ENCODE peak calls at places on chromosomes 4 and X, in seven cellular contexts. K, Y, B, V, S, M and Q are unnamed samples.

GRCh38 chr4:86816463-86817107 is 32.6 kb downstream of the SLC10A6 start:
- DNase-seq in K (no peak), Y (no peak), B (no peak), V (peak; percentile 24), S (no peak), M (no peak), Q (peak; percentile 21)

GRCh38 chr4:38856524-38857337 is at the start of gene TLR6:
- DNase-seq in K (peak; percentile 88), Y (peak; percentile 91), B (peak; percentile 68), V (peak; percentile 68), S (no peak), M (peak; percentile 57), Q (peak; percentile 51)

GRCh38 chrX:136577562-136577961 is 45.5 kb downstream of the VGLL1 start:
- DNase-seq in K (peak; percentile 44), Y (no peak), B (peak; percentile 37), V (peak; percentile 32), S (no peak), M (peak; percentile 1), Q (peak; percentile 36)

GRCh38 chr4:1750381-1751154 is 29.2 kb downstream of the TACC3 start:
- DNase-seq in K (no peak), Y (no peak), B (no peak), V (no peak), S (no peak), M (no peak), Q (no peak)

GRCh38 chr4:6011686-6012085 is 6.5 kb downstream of the C4orf50 start:
- DNase-seq in K (no peak), Y (no peak), B (no peak), V (no peak), S (no peak), M (no peak), Q (peak; percentile 73)

GRCh38 chr4:152074573-152074972 is 313.8 kb upstream of the GATB start:
- DNase-seq in K (no peak), Y (no peak), B (no peak), V (no peak), S (no peak), M (no peak), Q (no peak)

GRCh38 chr4:107444-108429 is 16.6 kb upstream of the ZNF718 start:
- DNase-seq in K (no peak), Y (no peak), B (no peak), V (no peak), S (no peak), M (no peak), Q (peak; percentile 56)

GRCh38 chrX:153728095-153728494 is 3.4 kb downstream of the ABCD1 start:
- DNase-seq in K (no peak), Y (no peak), B (no peak), V (no peak), S (no peak), M (peak; percentile 37), Q (no peak)

GRCh38 chr4:144820115-144820514 is 174.2 kb downstream of the HHIP start:
- DNase-seq in K (no peak), Y (no peak), B (no peak), V (peak; percentile 11), S (no peak), M (no peak), Q (no peak)

GRCh38 chr4:48546336-48546735 is 56.3 kb downstream of the ZAR1 start:
- DNase-seq in K (peak; percentile 42), Y (peak; percentile 8), B (peak; percentile 17), V (peak; percentile 52), S (no peak), M (peak; percentile 34), Q (no peak)

GRCh38 chr4:184860018-184860530 is 34.3 kb upstream of the ACSL1 start:
- DNase-seq in K (no peak), Y (peak; percentile 65), B (no peak), V (no peak), S (no peak), M (no peak), Q (no peak)

GRCh38 chr4:66048861-66049260 is 378.6 kb upstream of the EPHA5 start:
- DNase-seq in K (no peak), Y (no peak), B (no peak), V (no peak), S (no peak), M (no peak), Q (no peak)

GRCh38 chr4:48490012-48490679 is at the start of gene ZAR1:
- DNase-seq in K (no peak), Y (no peak), B (no peak), V (no peak), S (no peak), M (no peak), Q (no peak)

GRCh38 chrX:111465664-111466063 is 45.8 kb upstream of the SERTM2 start:
- DNase-seq in K (no peak), Y (no peak), B (no peak), V (no peak), S (no peak), M (no peak), Q (no peak)

GRCh38 chrX:111470681-111471403 is 40.6 kb upstream of the SERTM2 start:
- DNase-seq in K (no peak), Y (no peak), B (no peak), V (no peak), S (no peak), M (no peak), Q (no peak)

DNA sequence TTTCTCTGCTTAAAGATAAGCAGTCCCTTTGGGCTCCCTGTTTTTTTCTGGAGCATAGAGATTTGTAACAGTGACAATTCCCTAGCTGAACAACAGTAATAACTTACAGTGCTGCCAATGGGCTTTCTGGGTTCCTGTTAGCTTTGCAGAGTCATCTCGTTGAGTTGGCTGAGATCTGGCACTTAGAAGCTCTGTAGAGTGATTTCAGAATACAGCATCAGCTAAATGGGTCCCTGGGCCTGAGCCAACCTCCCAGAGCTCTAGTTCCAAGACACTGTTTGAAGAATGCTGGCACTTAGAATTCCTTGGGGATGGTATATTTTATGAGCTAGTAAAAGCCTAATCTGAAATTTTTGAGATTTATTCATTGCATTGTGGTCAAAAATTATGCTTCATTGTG is 43.5 kb upstream of the SERTM2 start:
- DNase-seq in K (no peak), Y (no peak), B (no peak), V (no peak), S (no peak), M (no peak), Q (no peak)
- TF ChIP-seq RFX5 in K (no peak), Y (no peak), B (no peak), V (no peak), S (no peak), M (no peak), Q (no peak)

GRCh38 chr4:156329779-156330178 is 376.1 kb upstream of the CTSO start:
- DNase-seq in K (no peak), Y (no peak), B (no peak), V (peak; percentile 24), S (no peak), M (no peak), Q (no peak)
- TF ChIP-seq RFX5 in K (no peak), Y (no peak), B (no peak), V (no peak), S (no peak), M (no peak), Q (no peak)

GRCh38 chrX:8784162-8784561 is 17.0 kb downstream of the FAM9A start:
- DNase-seq in K (no peak), Y (no peak), B (no peak), V (no peak), S (no peak), M (no peak), Q (no peak)

GRCh38 chrX:8782595-8782994 is 18.6 kb downstream of the FAM9A start:
- DNase-seq in K (no peak), Y (no peak), B (no peak), V (no peak), S (no peak), M (no peak), Q (no peak)

DNA sequence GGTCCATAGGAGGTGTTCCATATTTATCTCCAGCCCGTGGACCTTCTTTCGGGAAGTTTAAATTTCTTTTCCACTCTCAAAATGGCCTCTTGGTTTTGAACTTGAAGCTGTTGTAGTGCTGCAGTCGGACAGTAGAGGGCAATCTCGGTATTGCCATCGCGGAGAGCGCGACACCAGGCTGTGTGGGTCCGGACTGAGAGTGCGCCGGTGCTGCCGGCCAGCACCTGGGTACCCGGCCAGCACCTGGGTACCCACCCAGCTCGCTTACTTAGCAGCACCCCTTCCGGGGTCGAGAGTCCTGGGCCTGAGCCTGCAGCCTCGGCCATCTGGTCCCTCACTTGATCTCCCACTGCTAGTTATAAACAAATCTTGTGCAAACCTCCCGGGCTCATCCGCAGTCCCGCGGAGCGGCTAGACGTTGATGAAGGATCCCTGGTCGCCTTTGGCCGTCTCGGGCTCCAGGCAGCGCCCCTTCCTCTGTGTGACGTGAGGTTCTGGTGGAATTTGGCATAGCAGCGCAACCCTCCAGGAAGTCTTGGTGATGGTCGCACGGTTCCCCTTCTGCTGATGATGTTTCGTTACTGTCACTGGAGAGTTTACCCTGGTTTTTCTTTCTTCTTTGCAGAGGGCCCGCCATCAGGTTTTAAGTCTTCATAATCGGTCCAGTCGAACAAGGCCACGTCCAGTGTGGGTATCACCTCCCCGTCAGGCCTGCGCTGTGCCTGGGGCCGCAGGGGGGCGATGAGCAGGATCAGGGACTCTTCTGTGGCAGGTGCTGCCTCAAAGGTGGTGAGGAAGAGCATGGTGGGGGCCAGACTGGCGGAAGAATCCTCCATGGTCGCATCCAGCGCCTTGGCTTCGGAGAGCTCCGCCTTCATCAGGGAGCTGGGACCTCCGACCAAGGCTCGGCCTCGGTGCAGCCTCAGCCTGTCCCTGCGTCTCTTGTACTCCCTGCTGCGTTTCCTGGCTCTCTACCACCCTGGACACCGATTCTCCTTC is 17.8 kb downstream of the FAM9A start:
- DNase-seq in K (peak; percentile 55), Y (no peak), B (peak; percentile 22), V (peak; percentile 4), S (peak; percentile 10), M (peak; percentile 6), Q (peak; percentile 41)
- TF ChIP-seq RFX5 in K (no peak), Y (no peak), B (no peak), V (no peak), S (no peak), M (no peak), Q (no peak)

GRCh38 chrX:40148189-40148438 is 50.4 kb upstream of the BCOR start:
- DNase-seq in K (no peak), Y (no peak), B (no peak), V (no peak), S (no peak), M (no peak), Q (no peak)

GRCh38 chrX:40145670-40146470 is 48.1 kb upstream of the BCOR start:
- DNase-seq in K (no peak), Y (no peak), B (no peak), V (no peak), S (no peak), M (no peak), Q (peak; percentile 60)

GRCh38 chrX:40148439-40149285 is 50.9 kb upstream of the BCOR start:
- DNase-seq in K (no peak), Y (no peak), B (peak; percentile 76), V (no peak), S (no peak), M (no peak), Q (peak; percentile 59)

GRCh38 chrX:40146471-40147398 is 49.0 kb upstream of the BCOR start:
- DNase-seq in K (no peak), Y (no peak), B (no peak), V (peak; percentile 46), S (no peak), M (no peak), Q (peak; percentile 65)

GRCh38 chrX:40147399-40148188 is 49.8 kb upstream of the BCOR start:
- DNase-seq in K (no peak), Y (no peak), B (no peak), V (no peak), S (no peak), M (no peak), Q (no peak)
- TF ChIP-seq RFX5 in K (no peak), Y (no peak), B (no peak), V (no peak), S (no peak), M (no peak), Q (no peak)

GRCh38 chr4:72770708-72771107 is 201.7 kb upstream of the ADAMTS3 start:
- DNase-seq in K (no peak), Y (no peak), B (no peak), V (no peak), S (no peak), M (no peak), Q (no peak)

GRCh38 chr4:72767903-72768817 is 199.1 kb upstream of the ADAMTS3 start:
- DNase-seq in K (peak; percentile 0), Y (no peak), B (peak; percentile 8), V (peak; percentile 38), S (no peak), M (no peak), Q (peak; percentile 7)
- TF ChIP-seq RFX5 in K (no peak), Y (no peak), B (no peak), V (no peak), S (no peak), M (no peak), Q (no peak)